ENCODE peak calls at places on chromosomes 12 and 14, in six cellular contexts. Y is upper lobe of right lung; W is Calu3; F is DND-41; D is CD8-positive, alpha-beta T cell; L is spleen. T is an unnamed sample.

GRCh38 chr14:71933026-71933587 is 878 bp downstream of the RGS6 start:
- DNase-seq in Y (no peak), W (no peak), F (no peak), D (no peak), L (no peak), T (peak; percentile 60)

GRCh38 chr14:73526036-73526984 is 10.6 kb upstream of the ACOT1 start:
- DNase-seq in Y (peak; percentile 70), W (no peak), F (no peak), D (no peak), L (no peak), T (no peak)

GRCh38 chr12:57237653-57237951 is 8.1 kb downstream of the SHMT2 start:
- DNase-seq in Y (peak; percentile 23), W (no peak), F (no peak), D (no peak), L (no peak), T (no peak)

GRCh38 chr12:52508211-52508610 is 12.0 kb downstream of the KRT5 start:
- DNase-seq in Y (no peak), W (no peak), F (no peak), D (no peak), L (no peak), T (no peak)

GRCh38 chr14:100830681-100831080 is 4.8 kb downstream of the MEG3 start:
- DNase-seq in Y (no peak), W (no peak), F (no peak), D (no peak), L (no peak), T (no peak)

GRCh38 chr14:23068792-23069412 is 11.6 kb upstream of the CDH24 start:
- DNase-seq in Y (no peak), W (peak; percentile 82), F (peak; percentile 82), D (peak; percentile 75), L (no peak), T (peak; percentile 90)

GRCh38 chr14:75803768-75804167 is 142.7 kb downstream of the TTLL5 start:
- DNase-seq in Y (no peak), W (no peak), F (no peak), D (no peak), L (no peak), T (no peak)

GRCh38 chr12:104796475-104796862 is 161.6 kb downstream of the SLC41A2 start:
- DNase-seq in Y (no peak), W (no peak), F (no peak), D (no peak), L (no peak), T (no peak)

GRCh38 chr14:79802096-79802495 is 409.2 kb downstream of the DIO2 start:
- DNase-seq in Y (no peak), W (no peak), F (no peak), D (no peak), L (no peak), T (no peak)

GRCh38 chr14:85531141-85531593 is 1.2 kb downstream of the FLRT2 start:
- DNase-seq in Y (peak; percentile 67), W (no peak), F (no peak), D (no peak), L (peak; percentile 75), T (no peak)

GRCh38 chr12:57258977-57259970 is 8.3 kb upstream of the STAC3 start:
- DNase-seq in Y (no peak), W (no peak), F (no peak), D (no peak), L (no peak), T (no peak)

GRCh38 chr12:54232790-54233189 is 44.0 kb upstream of the SMUG1 start:
- DNase-seq in Y (no peak), W (no peak), F (no peak), D (no peak), L (no peak), T (no peak)

GRCh38 chr14:67999290-67999689 is 179.7 kb downstream of the RAD51B start:
- DNase-seq in Y (no peak), W (no peak), F (no peak), D (no peak), L (no peak), T (no peak)

GRCh38 chr14:101719708-101720107 is 41.8 kb upstream of the PPP2R5C start:
- DNase-seq in Y (no peak), W (no peak), F (no peak), D (no peak), L (peak; percentile 70), T (no peak)

GRCh38 chr12:76449993-76450392 is 101.8 kb upstream of the BBS10 start:
- DNase-seq in Y (no peak), W (no peak), F (no peak), D (no peak), L (no peak), T (no peak)

GRCh38 chr14:102323102-102323501 is 3.6 kb downstream of the ZNF839 start:
- DNase-seq in Y (peak; percentile 72), W (peak; percentile 74), F (peak; percentile 26), D (peak; percentile 22), L (peak; percentile 68), T (peak; percentile 50)

GRCh38 chr14:24077086-24077485 is 5.7 kb downstream of the CPNE6 start:
- DNase-seq in Y (no peak), W (no peak), F (no peak), D (no peak), L (no peak), T (no peak)

DNA sequence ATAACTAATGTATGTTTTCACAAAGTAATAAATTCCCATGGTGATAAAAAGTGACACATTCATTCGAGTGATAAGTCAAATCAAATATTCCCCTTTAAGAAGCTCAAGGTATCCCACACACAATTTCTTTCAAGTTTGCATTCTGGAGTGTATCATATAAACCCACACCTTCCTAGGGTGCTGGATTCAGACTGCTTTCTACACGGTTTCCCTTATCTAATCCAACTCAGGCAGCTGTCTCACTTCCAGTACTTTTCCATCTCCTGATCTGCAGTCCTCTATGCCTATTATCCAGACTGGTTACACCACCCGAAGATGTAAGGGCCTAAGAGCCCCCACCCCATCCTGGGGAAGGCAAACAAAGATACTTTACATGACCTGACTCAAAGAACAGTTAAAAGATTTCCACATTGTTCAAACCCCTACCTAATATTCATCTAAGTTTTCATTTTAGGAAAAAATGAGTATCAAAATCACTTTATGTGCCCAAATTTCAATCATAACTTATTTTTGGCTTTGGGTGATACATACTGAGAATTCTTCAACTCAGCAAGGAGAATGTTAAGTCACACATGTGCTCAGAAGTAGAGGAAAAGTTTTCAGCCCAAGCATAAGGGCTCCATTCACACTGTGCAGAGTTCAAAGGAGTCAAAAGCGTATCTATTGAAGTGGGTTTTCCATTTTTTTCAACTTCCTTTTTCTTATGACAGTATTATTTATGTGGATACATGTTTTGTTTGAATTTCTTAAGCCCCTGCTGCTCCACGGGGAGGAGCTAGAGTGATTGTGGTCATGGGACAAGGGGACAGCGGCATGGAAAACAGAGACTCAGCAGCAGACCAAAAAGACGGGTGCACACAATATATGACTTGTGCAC is 41.8 kb downstream of the CORO1C start:
- DNase-seq in Y (no peak), W (no peak), F (peak; percentile 71), D (peak; percentile 28), L (no peak), T (peak; percentile 43)
- TF ChIP-seq CTCF in Y (peak; percentile 25), W (no peak), F (peak; percentile 64), D (no peak), L (no peak), T (no peak)

GRCh38 chr12:49364989-49365388 is 2.3 kb upstream of the SPATS2 start:
- DNase-seq in Y (no peak), W (no peak), F (no peak), D (no peak), L (no peak), T (no peak)

GRCh38 chr12:49368240-49368600 is 958 bp downstream of the SPATS2 start:
- DNase-seq in Y (no peak), W (no peak), F (no peak), D (no peak), L (no peak), T (no peak)

GRCh38 chr12:49367381-49368239 is at the start of gene SPATS2:
- DNase-seq in Y (peak; percentile 97), W (no peak), F (no peak), D (no peak), L (no peak), T (peak; percentile 63)

GRCh38 chr12:49365542-49365941 is 1.7 kb upstream of the SPATS2 start:
- DNase-seq in Y (no peak), W (no peak), F (no peak), D (no peak), L (no peak), T (no peak)

DNA sequence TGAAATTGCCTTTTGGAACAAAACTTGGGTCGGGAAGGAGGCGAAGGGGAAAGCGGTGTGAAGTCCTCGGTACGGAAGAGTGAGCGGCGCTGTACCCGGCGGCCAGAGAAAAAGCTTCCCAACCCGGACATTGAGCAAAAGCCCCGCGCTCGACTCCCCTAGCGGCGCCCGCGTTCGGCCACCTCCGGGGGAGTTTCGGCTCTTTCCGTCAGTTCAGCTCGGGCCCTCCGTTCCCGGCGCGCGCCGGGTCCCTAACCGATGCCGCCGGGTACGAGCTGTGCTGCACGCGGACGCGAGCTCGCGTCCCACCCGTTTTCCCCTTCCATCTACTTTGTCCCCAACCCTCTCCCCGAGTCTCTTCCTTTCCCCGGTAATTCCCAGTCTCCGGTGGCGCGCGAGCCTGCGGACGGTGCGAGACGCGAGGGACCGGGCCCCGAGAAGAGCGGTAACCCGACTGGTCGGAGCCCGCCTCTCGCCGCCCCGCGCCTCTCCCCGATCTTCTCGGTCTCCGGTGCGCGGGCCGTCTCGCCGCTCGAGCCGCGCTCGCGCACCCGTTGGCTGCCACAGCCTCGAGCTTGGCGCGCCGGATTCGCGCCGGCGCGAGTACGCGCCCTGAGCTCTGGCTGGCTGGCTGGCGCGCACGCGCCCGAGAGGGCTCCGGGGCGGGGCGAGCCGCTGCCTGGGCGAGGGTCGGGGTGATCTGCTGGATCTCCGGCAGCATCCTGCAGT is 446 bp upstream of the SPATS2 start:
- DNase-seq in Y (peak; percentile 94), W (peak; percentile 91), F (peak; percentile 96), D (peak; percentile 84), L (peak; percentile 97), T (peak; percentile 98)
- TF ChIP-seq CTCF in Y (peak; percentile 30), W (peak; percentile 2), F (peak; percentile 31), D (no peak), L (peak; percentile 45), T (peak; percentile 32)

GRCh38 chr12:47795121-47795813 is 22.2 kb downstream of the SLC48A1 start:
- DNase-seq in Y (no peak), W (no peak), F (no peak), D (no peak), L (no peak), T (no peak)

GRCh38 chr12:47799357-47799955 is 20.2 kb downstream of the HDAC7 start:
- DNase-seq in Y (no peak), W (no peak), F (no peak), D (no peak), L (no peak), T (no peak)

GRCh38 chr12:47795814-47796411 is 22.9 kb downstream of the SLC48A1 start:
- DNase-seq in Y (no peak), W (no peak), F (no peak), D (no peak), L (no peak), T (no peak)

GRCh38 chr12:47798481-47798948 is 21.2 kb downstream of the HDAC7 start:
- DNase-seq in Y (no peak), W (no peak), F (no peak), D (no peak), L (no peak), T (no peak)

GRCh38 chr12:47797432-47797831 is 22.3 kb downstream of the HDAC7 start:
- DNase-seq in Y (no peak), W (no peak), F (peak; percentile 45), D (peak; percentile 61), L (no peak), T (peak; percentile 70)
- TF ChIP-seq CTCF in Y (no peak), W (no peak), F (peak; percentile 64), D (peak; percentile 35), L (peak; percentile 63), T (peak; percentile 68)

DNA sequence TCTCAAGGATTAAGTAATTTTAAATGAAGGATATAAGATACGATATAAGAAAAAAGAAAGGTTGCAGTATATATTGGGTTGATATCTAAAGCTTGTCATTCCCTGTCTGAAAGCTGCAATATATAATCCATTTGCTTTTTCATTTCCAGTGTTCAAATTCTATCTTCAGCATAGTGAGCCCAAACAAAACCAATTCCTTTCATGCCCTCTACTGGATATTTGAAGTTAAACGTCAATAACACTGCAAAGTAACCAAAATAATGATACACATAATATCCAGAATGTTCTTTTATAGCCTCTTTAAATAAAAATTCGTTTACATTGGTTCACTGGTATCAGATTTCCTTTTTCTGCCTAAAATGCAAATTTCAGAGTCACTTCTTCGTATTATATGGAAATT is 64.5 kb upstream of the DAAM1 start:
- DNase-seq in Y (no peak), W (no peak), F (no peak), D (no peak), L (no peak), T (no peak)
- TF ChIP-seq CTCF in Y (peak; percentile 21), W (no peak), F (peak; percentile 36), D (no peak), L (no peak), T (peak; percentile 5)